ENCODE peak calls at places on chromosomes 4 and X, in four cellular contexts. One of them, this sample, is unnamed.
A peak's percentile ranks its signal among the peaks of the same experiment; 100 is the strongest.

GRCh38 chrX:1281511-1281910 is 12.9 kb downstream of the CSF2RA start:
- DNase-seq in mesenchymal stem cell: peak; percentile 74
- DNase-seq in A549: peak; percentile 45
- DNase-seq in astrocyte: peak; percentile 20
- DNase-seq in this sample: no peak

GRCh38 chrX:118802857-118803256 is 20.8 kb upstream of the ZCCHC12 start:
- DNase-seq in A549: no peak
- DNase-seq in mesenchymal stem cell: peak; percentile 17
- DNase-seq in astrocyte: peak; percentile 20
- DNase-seq in this sample: no peak

GRCh38 chr4:105088110-105088879 is 58.4 kb upstream of the TET2 start:
- DNase-seq in A549: no peak
- DNase-seq in mesenchymal stem cell: peak; percentile 93
- DNase-seq in astrocyte: peak; percentile 98
- DNase-seq in this sample: peak; percentile 41

GRCh38 chr4:51831133-51831532 is 11.8 kb upstream of the DCUN1D4 start:
- DNase-seq in astrocyte: no peak
- DNase-seq in mesenchymal stem cell: peak; percentile 57
- DNase-seq in A549: no peak
- DNase-seq in this sample: no peak

GRCh38 chr4:73603307-73603710 is 16.9 kb downstream of the RASSF6 start:
- DNase-seq in astrocyte: peak; percentile 65
- DNase-seq in mesenchymal stem cell: peak; percentile 85
- DNase-seq in A549: peak; percentile 51
- DNase-seq in this sample: no peak

GRCh38 chr4:71258323-71258722 is 80.5 kb upstream of the SLC4A4 start:
- DNase-seq in astrocyte: no peak
- DNase-seq in A549: no peak
- DNase-seq in mesenchymal stem cell: no peak
- DNase-seq in this sample: no peak

GRCh38 chrX:103540145-103540544 is 20.9 kb upstream of the RAB40A start:
- DNase-seq in astrocyte: peak; percentile 31
- DNase-seq in mesenchymal stem cell: peak; percentile 10
- DNase-seq in A549: no peak
- DNase-seq in this sample: no peak

GRCh38 chr4:128558896-128559669 is 250.4 kb upstream of the JADE1 start:
- DNase-seq in mesenchymal stem cell: peak; percentile 75
- DNase-seq in A549: no peak
- DNase-seq in astrocyte: peak; percentile 87
- DNase-seq in this sample: no peak

GRCh38 chrX:3232262-3232950 is 114.0 kb downstream of the MXRA5 start:
- DNase-seq in mesenchymal stem cell: peak; percentile 16
- DNase-seq in A549: no peak
- DNase-seq in astrocyte: no peak
- DNase-seq in this sample: no peak

GRCh38 chrX:34638116-34638515 is 19.0 kb downstream of the TMEM47 start:
- DNase-seq in mesenchymal stem cell: peak; percentile 41
- DNase-seq in astrocyte: no peak
- DNase-seq in A549: peak; percentile 1
- DNase-seq in this sample: no peak

GRCh38 chrX:118383120-118383519 is 37.2 kb downstream of the WDR44 start:
- DNase-seq in astrocyte: peak; percentile 47
- DNase-seq in A549: no peak
- DNase-seq in mesenchymal stem cell: no peak
- DNase-seq in this sample: no peak

GRCh38 chr4:72893354-72894066 is 176.0 kb downstream of the COX18 start:
- DNase-seq in mesenchymal stem cell: no peak
- DNase-seq in A549: no peak
- DNase-seq in astrocyte: no peak
- DNase-seq in this sample: no peak

GRCh38 chr4:122930877-122931276 is 8.5 kb upstream of the NUDT6 start:
- DNase-seq in astrocyte: no peak
- DNase-seq in mesenchymal stem cell: peak; percentile 24
- DNase-seq in A549: no peak
- DNase-seq in this sample: no peak

GRCh38 chrX:151984328-151984727 is 9.9 kb upstream of the GABRE start:
- DNase-seq in A549: no peak
- DNase-seq in mesenchymal stem cell: peak; percentile 66
- DNase-seq in astrocyte: peak; percentile 92
- DNase-seq in this sample: peak; percentile 44

GRCh38 chr4:81799371-81799770 is 327.7 kb upstream of the RASGEF1B start:
- DNase-seq in mesenchymal stem cell: no peak
- DNase-seq in astrocyte: no peak
- DNase-seq in A549: no peak
- DNase-seq in this sample: no peak

GRCh38 chr4:3413217-3413671 is 28.5 kb upstream of the HGFAC start:
- DNase-seq in mesenchymal stem cell: no peak
- DNase-seq in A549: no peak
- DNase-seq in astrocyte: no peak
- DNase-seq in this sample: no peak

GRCh38 chr4:139301821-139302611 is at the start of gene NDUFC1:
- DNase-seq in astrocyte: peak; percentile 18
- DNase-seq in mesenchymal stem cell: peak; percentile 73
- DNase-seq in A549: peak; percentile 58
- DNase-seq in this sample: no peak

GRCh38 chr4:139300431-139301142 is 718 bp upstream of the NAA15 start:
- DNase-seq in A549: peak; percentile 15
- DNase-seq in astrocyte: peak; percentile 64
- DNase-seq in mesenchymal stem cell: peak; percentile 81
- DNase-seq in this sample: no peak

GRCh38 chr4:139301143-139301820 is at the start of gene NAA15:
- DNase-seq in astrocyte: peak; percentile 94
- DNase-seq in mesenchymal stem cell: peak; percentile 98
- DNase-seq in A549: peak; percentile 84
- DNase-seq in this sample: peak; percentile 74

GRCh38 chr4:139297001-139297410 is 4.3 kb upstream of the NAA15 start:
- DNase-seq in astrocyte: peak; percentile 47
- DNase-seq in mesenchymal stem cell: peak; percentile 57
- DNase-seq in A549: no peak
- DNase-seq in this sample: peak; percentile 67

DNA sequence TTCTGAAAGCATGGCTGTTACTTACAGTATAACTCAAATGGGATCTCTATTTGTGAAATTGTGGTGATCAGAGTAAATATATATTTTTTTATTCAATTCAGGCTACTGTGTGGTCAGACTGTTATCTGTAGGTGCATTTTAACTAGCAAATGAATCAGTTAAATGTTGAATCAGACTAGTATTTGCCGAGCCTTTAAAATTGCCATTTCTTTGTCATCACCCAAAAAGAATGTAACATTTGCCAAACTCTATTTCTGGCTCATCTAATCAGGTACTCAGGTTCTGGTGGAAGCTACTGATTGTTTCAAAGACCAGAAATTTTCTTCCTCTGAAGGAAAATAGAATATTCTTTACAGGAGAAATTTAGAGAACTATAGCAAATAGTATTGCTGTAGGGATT is 1.8 kb upstream of the NAA15 start:
- DNase-seq in astrocyte: peak; percentile 62
- DNase-seq in A549: no peak
- DNase-seq in mesenchymal stem cell: no peak
- DNase-seq in this sample: no peak
- H3K4me3 ChIP-seq in astrocyte: peak overlapping the region; percentile 9
- H3K4me3 ChIP-seq in A549: no peak overlapping the region
- H3K4me3 ChIP-seq in mesenchymal stem cell: no peak overlapping the region
- H3K4me3 ChIP-seq in this sample: peak overlapping the region; percentile 24

DNA sequence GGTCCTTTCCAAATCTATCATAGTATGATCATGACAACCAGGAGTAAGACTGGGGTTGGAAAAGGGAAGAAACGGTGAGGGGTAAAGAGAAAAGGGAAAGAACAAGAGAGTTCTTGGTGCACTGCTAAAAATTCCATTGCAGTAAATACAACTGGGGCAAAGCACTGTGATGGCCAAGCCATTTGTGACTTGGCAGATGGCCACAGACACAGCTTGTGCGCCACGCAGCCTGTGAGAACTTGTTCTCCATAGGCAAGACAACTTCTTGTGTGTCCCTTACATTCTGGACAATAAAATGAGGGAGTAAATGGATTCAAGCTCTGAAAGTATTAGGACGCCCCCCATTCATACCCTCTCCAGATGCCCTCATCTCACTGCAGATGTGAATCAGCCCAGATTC is 10.9 kb downstream of the MFAP3L start:
- DNase-seq in mesenchymal stem cell: no peak
- DNase-seq in astrocyte: no peak
- DNase-seq in A549: no peak
- DNase-seq in this sample: no peak
- H3K4me2 ChIP-seq in mesenchymal stem cell: no peak overlapping the region
- H3K4me2 ChIP-seq in astrocyte: no peak overlapping the region
- H3K4me2 ChIP-seq in A549: no peak overlapping the region
- H3K4me2 ChIP-seq in this sample: no peak overlapping the region

GRCh38 chrX:107718156-107718621 is 57.4 kb downstream of the TSC22D3 start:
- DNase-seq in astrocyte: peak; percentile 44
- DNase-seq in mesenchymal stem cell: peak; percentile 87
- DNase-seq in A549: peak; percentile 67
- DNase-seq in this sample: no peak

GRCh38 chrX:107721966-107722707 is 53.5 kb downstream of the TSC22D3 start:
- DNase-seq in astrocyte: no peak
- DNase-seq in mesenchymal stem cell: peak; percentile 34
- DNase-seq in A549: no peak
- DNase-seq in this sample: no peak

GRCh38 chrX:107723501-107723900 is 52.1 kb downstream of the TSC22D3 start:
- DNase-seq in astrocyte: no peak
- DNase-seq in A549: no peak
- DNase-seq in mesenchymal stem cell: no peak
- DNase-seq in this sample: no peak

GRCh38 chrX:107724653-107725052 is 50.9 kb downstream of the TSC22D3 start:
- DNase-seq in astrocyte: no peak
- DNase-seq in A549: no peak
- DNase-seq in mesenchymal stem cell: no peak
- DNase-seq in this sample: no peak

DNA sequence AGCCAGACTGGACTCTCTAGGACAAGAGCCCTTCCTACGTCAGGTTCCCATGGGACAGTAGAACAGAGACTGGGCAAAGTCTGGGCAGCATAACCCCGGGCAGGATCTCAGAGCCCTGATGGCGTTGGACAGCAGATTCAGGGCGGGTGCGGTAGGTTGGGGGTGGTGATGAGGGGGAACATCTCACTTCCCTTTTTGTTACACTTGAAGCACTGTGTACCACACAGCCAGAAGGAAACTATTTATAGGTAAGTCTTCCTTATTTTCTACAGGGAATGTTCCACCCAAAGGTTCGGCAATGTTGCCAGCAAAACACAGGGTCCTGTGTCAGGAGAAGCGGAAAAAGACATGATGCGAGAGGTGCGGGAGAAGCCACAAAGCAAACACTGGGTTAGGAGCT is 54.3 kb downstream of the TSC22D3 start:
- DNase-seq in mesenchymal stem cell: no peak
- DNase-seq in astrocyte: no peak
- DNase-seq in A549: no peak
- DNase-seq in this sample: no peak
- H3K4me3 ChIP-seq in mesenchymal stem cell: no peak overlapping the region
- H3K4me3 ChIP-seq in astrocyte: no peak overlapping the region
- H3K4me3 ChIP-seq in A549: no peak overlapping the region
- H3K4me3 ChIP-seq in this sample: no peak overlapping the region

DNA sequence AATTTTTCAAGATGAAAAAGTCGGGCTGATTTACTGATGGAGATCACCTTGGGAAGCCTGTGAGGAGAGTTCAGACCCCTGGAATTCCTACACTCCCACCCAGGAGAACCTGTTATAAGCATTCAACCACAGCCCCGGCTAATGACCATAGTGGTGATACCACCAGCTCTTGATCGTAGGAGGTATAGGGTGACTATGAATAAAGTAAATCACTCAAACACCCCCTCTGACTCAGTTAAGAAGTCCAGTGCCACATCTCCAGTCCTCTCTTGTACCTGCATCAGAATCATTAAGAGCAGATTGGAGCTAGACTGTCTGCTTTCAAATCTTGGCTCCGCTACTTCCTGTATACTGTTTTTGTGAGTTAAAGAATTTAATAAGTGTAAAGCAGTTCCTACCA is 565.0 kb upstream of the DIPK2B start:
- DNase-seq in A549: no peak
- DNase-seq in mesenchymal stem cell: no peak
- DNase-seq in astrocyte: peak; percentile 26
- DNase-seq in this sample: no peak
- H3K4me2 ChIP-seq in A549: peak overlapping the region; percentile 68
- H3K4me2 ChIP-seq in mesenchymal stem cell: peak overlapping the region; percentile 66
- H3K4me2 ChIP-seq in astrocyte: peak overlapping the region; percentile 94
- H3K4me2 ChIP-seq in this sample: peak overlapping the region; percentile 86

DNA sequence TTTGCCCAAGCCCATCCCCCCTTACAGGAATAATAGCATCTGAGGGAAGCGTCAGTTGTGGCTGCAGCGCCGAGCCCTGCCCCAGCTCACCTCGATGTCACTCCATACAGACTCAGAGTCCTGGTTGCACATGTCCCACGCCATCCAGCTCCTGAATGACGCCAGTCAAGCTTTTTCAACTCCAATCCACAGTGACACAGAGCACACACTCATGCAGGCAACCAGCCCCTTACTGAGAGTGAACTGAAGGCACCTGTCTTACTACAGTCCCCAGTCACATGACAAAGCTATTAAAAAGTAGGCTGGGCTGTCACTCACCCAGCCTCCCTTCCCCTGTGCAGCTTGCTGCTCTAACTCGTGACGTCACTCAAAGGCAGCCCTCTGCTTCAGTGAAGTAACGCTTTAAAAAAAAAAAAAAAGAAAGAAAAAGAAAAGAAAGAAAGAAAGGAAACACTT is at the start of gene PPARGC1A:
- DNase-seq in mesenchymal stem cell: peak; percentile 67
- DNase-seq in astrocyte: peak; percentile 45
- DNase-seq in A549: no peak
- DNase-seq in this sample: peak; percentile 1
- H3K4me3 ChIP-seq in mesenchymal stem cell: no peak within 1 kb of the TSS
- H3K4me3 ChIP-seq in astrocyte: peak within 1 kb of the TSS; percentile 67
- H3K4me3 ChIP-seq in A549: peak within 1 kb of the TSS; percentile 27
- H3K4me3 ChIP-seq in this sample: peak within 1 kb of the TSS; percentile 37

GRCh38 chr4:177131736-177132135 is 177.9 kb upstream of the NEIL3 start:
- DNase-seq in A549: no peak
- DNase-seq in mesenchymal stem cell: no peak
- DNase-seq in astrocyte: peak; percentile 10
- DNase-seq in this sample: no peak

GRCh38 chr4:177125656-177126055 is 184.0 kb upstream of the NEIL3 start:
- DNase-seq in astrocyte: no peak
- DNase-seq in A549: no peak
- DNase-seq in mesenchymal stem cell: no peak
- DNase-seq in this sample: no peak

GRCh38 chr4:177124436-177124835 is 185.2 kb upstream of the NEIL3 start:
- DNase-seq in mesenchymal stem cell: no peak
- DNase-seq in A549: no peak
- DNase-seq in astrocyte: no peak
- DNase-seq in this sample: no peak

GRCh38 chr4:177127658-177128057 is 182.0 kb upstream of the NEIL3 start:
- DNase-seq in astrocyte: peak; percentile 55
- DNase-seq in A549: no peak
- DNase-seq in mesenchymal stem cell: no peak
- DNase-seq in this sample: no peak

DNA sequence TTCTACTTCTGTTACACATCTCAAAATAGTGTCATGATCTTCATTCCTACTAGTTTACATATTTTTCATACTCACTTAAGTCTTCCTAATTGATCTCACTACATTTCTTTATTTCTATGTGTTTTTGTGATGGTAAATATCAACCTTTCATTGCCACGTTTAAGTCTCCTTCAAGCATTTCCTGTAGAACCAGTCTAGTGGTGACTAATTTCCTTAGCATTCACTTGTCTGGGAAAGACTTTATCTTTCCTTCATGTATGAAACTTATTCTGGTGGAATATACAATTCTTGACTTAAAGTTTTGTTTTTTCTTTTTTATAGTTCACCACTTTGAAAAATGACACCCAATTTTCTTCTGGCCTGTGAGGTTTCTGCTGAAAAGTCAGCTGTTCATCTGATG is 181.4 kb upstream of the NEIL3 start:
- DNase-seq in mesenchymal stem cell: peak; percentile 48
- DNase-seq in astrocyte: peak; percentile 72
- DNase-seq in A549: no peak
- DNase-seq in this sample: no peak
- H3K4me2 ChIP-seq in mesenchymal stem cell: no peak overlapping the region
- H3K4me2 ChIP-seq in astrocyte: peak overlapping the region; percentile 24
- H3K4me2 ChIP-seq in A549: no peak overlapping the region
- H3K4me2 ChIP-seq in this sample: peak overlapping the region; percentile 42